ENCODE peak calls at places on chromosomes 13 and 19, in four cellular contexts. K is neuronal stem cell, F is K562, R is Peyer's patch. O is an unnamed sample. For H3K27me3, the result is how much of the 10 kb centered on the place peaks cover.

GRCh38 chr13:51255556-51255955 is 33.4 kb downstream of the FAM124A start:
- DNase-seq in K (no peak), F (no peak), R (no peak), O (peak)

GRCh38 chr19:10461047-10461949 is 41.0 kb downstream of the PDE4A start:
- DNase-seq in K (peak), F (peak), R (peak), O (peak)

GRCh38 chr13:36815069-36815468 is 4.0 kb upstream of the RFXAP start:
- DNase-seq in K (no peak), F (peak), R (no peak), O (no peak)

GRCh38 chr13:35157143-35157755 is 215.2 kb downstream of the NBEA start:
- DNase-seq in K (peak), F (peak), R (no peak), O (peak)

GRCh38 chr13:45328661-45329105 is 12.3 kb downstream of the TPT1 start:
- DNase-seq in K (no peak), F (no peak), R (no peak), O (no peak)

GRCh38 chr19:16915734-16916133 is 26.9 kb downstream of the F2RL3 start:
- DNase-seq in K (no peak), F (no peak), R (no peak), O (no peak)

GRCh38 chr19:31436121-31436776 is 87.0 kb upstream of the TSHZ3 start:
- DNase-seq in K (no peak), F (no peak), R (no peak), O (no peak)

GRCh38 chr13:110442946-110443632 is 118.4 kb downstream of the RAB20 start:
- DNase-seq in K (no peak), F (no peak), R (no peak), O (no peak)

GRCh38 chr19:40584007-40584406 is 7.3 kb downstream of the SHKBP1 start:
- DNase-seq in K (no peak), F (no peak), R (no peak), O (no peak)

DNA sequence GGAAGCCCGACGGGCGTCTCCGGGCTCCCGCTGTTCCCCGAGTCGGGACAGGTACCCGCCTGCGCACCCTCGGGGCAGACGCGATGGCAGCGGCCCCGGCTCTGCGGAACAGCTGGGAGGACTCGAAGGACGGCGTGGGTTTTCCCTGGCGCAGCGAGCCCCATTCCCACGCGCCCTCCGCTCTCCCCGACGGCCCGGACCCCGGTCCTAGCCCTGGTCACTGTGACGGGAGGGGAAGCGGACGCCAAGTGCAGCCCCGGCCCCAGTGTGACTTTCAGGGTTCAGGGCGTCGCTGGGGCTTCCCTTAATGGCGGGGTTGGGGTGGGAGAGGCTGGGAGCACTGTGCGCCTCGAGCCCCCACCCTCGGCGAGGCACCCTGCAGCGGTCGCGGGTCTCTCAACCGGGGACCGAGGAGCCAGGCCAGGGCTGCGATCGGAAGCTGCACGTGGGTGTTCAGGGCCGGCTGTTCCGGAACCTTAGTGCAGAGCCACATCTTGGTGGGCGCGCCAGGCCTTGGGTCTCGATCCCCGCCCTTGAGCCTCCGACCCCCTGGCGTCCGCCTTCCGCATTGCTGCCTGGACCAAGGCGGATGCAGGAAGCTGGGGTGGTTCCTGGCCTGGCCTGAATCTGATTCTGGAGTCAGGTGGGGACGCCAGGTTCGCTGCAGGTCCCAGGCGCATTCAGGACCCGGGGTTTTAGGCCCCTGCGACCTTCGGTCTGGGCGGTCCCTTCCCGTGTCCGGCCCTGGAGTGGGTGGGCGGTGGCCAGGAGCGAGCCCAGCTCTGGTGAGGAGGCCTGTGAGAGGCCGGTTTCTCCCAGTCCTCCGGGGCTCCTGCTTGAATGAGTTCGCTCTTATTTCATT is 3.5 kb downstream of the LGALS7B start:
- DNase-seq in K (no peak), F (no peak), R (peak), O (peak)
- H3K4me3 ChIP-seq in K (no peak), F (no peak), R (peak), O (no peak)

GRCh38 chr13:33798023-33798422 is 19.9 kb upstream of the RFC3 start:
- DNase-seq in K (no peak), F (no peak), R (no peak), O (no peak)
- H3K27me3 ChIP-seq in K (under half), F (under half), R (under half), O (under half)

GRCh38 chr13:60158321-60158801 is 5.4 kb downstream of the DIAPH3 start:
- DNase-seq in K (peak), F (no peak), R (no peak), O (peak)
- H3K4me3 ChIP-seq in K (no peak), F (no peak), R (no peak), O (no peak)

GRCh38 chr19:2986951-2987491 is 9.7 kb downstream of the TLE6 start:
- DNase-seq in K (no peak), F (no peak), R (no peak), O (peak)
- H3K27me3 ChIP-seq in K (under half), F (under half), R (under half), O (under half)

GRCh38 chr19:4582112-4582553 is 22.6 kb upstream of the SEMA6B start:
- DNase-seq in K (no peak), F (no peak), R (no peak), O (no peak)

GRCh38 chr19:4582980-4583842 is 23.7 kb upstream of the SEMA6B start:
- DNase-seq in K (no peak), F (no peak), R (no peak), O (peak)

GRCh38 chr19:4585556-4585955 is 26.1 kb upstream of the SEMA6B start:
- DNase-seq in K (no peak), F (no peak), R (no peak), O (peak)

GRCh38 chr19:4584670-4585460 is 25.4 kb upstream of the SEMA6B start:
- DNase-seq in K (no peak), F (peak), R (no peak), O (peak)

DNA sequence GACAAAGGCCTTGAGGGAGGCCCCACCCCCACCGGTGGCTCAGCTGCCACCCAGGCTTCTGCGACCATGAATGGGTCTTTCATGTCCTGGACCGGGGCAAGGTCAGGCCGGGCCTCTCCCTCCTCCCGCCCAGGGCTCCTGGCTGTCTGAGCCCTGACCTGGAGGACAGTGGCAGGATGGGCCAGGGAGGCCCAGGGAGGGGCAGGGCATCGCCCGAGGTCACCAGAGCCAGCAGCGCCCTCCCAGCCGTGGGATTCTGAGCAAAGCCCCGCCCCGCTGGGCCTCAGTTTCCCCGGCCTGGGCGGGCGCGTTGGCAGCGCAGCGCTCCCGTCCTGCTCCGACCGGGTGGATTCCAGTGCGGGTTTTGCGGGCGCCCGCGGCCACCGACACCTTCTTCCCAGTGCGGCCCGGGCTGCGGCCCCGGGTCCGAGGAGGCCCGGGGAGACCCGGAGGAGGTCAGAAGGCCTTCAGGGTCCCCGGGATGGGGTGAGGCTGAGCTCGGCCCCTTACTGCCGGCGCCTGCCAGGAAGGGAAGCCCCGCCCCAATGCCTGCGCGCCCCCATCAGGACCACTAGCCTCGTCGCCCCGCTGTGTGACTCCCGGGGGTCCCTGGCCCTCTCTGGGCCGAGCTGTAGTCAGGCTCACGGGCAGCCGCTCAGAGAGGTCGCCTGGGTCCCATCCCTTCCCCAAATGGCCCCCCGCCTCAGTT is 24.6 kb upstream of the SEMA6B start:
- DNase-seq in K (peak), F (peak), R (no peak), O (peak)
- H3K4me3 ChIP-seq in K (peak), F (peak), R (no peak), O (peak)

GRCh38 chr13:44184740-44185139 is 188.9 kb upstream of the SERP2 start:
- DNase-seq in K (no peak), F (no peak), R (no peak), O (no peak)

GRCh38 chr13:44181938-44182337 is 191.7 kb upstream of the SERP2 start:
- DNase-seq in K (no peak), F (no peak), R (no peak), O (no peak)

GRCh38 chr13:44176173-44176572 is 197.5 kb upstream of the SERP2 start:
- DNase-seq in K (no peak), F (no peak), R (no peak), O (no peak)

DNA sequence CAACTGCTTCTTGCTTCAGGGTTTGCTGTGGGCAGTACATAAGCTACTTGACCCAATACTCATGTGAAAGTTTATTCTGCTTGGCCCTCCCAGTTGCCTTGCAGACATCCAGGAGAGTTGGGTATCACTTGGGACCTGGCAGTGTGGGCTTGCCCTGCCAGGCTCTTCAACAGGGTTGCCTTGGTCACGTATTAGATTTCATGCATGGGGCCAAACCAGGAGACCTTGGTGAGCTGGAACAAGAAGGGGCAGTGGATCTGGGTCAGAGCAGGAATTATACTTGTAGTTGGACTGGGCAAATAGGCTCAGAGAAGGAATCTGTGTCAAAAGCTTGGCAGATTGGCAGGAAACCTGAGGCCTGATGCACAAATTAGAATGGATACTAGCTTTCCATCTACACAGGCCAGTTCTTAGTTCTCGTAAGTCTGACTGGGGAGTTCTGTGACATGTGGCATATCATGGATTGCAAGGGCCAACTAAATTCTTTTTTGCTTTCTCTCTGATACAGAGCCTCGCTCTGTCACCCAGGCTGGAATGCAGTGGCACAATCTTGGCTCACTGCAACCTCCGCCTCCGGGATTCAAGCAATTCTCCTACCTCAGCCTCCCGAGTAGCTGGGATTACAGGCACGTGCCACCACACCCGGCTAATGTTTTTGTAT is 192.6 kb upstream of the SERP2 start:
- DNase-seq in K (no peak), F (no peak), R (no peak), O (no peak)
- H3K27me3 ChIP-seq in K (under half), F (under half), R (under half), O (under half)

GRCh38 chr13:42274386-42275097 is 2.6 kb downstream of the AKAP11 start:
- DNase-seq in K (no peak), F (no peak), R (no peak), O (no peak)
- H3K4me3 ChIP-seq in K (no peak), F (peak), R (no peak), O (no peak)

GRCh38 chr19:2308114-2308556 is at the start of gene LINGO3:
- DNase-seq in K (no peak), F (peak), R (no peak), O (peak)

GRCh38 chr19:2306971-2307370 is 983 bp downstream of the LINGO3 start:
- DNase-seq in K (no peak), F (no peak), R (no peak), O (peak)

GRCh38 chr19:2305424-2305823 is 2.5 kb downstream of the LINGO3 start:
- DNase-seq in K (no peak), F (no peak), R (no peak), O (peak)

GRCh38 chr19:2307518-2308012 is 389 bp downstream of the LINGO3 start:
- DNase-seq in K (no peak), F (no peak), R (no peak), O (peak)

DNA sequence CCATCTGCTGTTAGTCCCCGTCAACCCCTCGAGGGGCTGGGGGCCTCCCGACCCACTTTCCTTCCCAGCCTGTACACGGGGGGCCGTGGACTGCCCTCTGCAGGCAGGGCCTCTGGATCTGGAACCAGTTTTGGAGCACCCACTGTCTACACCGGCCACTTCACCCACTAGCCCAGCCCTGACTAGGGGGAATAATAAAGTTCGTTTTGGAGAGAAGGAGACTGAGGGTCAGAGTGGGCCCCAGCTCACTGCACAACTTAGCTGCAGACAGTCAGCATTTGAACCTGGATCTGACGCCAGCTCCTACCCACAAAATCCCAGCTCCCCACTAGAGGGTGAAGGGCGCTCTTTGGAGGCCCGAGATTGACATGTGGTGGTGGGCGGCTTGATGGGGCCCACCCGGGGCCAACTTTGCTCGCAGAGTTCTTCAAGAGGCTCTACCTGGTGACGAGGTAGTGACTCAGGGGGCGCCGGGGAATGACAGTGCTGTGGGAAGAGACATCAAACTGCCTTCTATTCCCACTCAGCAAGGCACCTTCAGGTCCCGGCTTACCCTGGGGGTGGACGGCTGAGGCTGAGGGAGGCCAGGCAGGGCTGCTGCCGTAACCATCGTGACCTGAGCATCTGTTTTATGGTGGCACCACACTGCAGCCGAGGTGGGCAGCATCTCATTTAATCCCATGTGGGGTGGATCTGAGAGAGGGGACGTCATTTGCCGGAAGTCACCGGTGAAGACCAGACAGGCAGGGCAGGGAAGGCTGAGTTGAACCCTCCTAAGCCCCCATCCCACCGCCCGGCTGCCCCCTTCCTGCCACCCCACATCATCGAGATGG is 1.8 kb downstream of the LINGO3 start:
- DNase-seq in K (no peak), F (no peak), R (no peak), O (peak)
- H3K27me3 ChIP-seq in K (under half), F (under half), R (under half), O (under half)

GRCh38 chr19:18433039-18433691 is 4.8 kb downstream of the ISYNA1 start:
- DNase-seq in K (no peak), F (peak), R (no peak), O (peak)
- H3K4me3 ChIP-seq in K (no peak), F (peak), R (peak), O (peak)

DNA sequence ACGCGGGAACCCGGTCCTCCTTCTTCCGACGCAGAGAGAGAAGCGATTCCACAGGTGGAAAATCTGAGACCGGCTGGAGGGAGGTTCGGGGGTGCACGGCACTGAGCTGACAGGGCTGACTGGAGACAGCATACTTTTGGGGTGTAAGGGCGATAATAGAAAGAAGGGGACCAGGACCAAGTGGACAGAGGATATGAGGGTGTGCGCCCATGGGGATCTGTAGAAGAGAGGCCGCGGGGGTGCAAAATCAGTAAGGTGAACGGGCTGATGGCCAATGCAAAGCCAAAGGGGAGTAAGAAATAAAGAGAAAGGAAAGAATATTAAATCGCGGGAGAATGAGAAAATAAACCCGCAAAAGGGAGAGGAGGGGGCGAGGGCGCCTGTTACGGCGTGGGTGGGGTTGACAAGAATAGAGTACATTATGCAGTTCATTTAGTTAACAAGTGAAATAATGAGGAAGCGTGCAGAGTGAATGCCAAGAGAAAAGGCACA is 336 bp upstream of the GSX1 start:
- DNase-seq in K (no peak), F (no peak), R (no peak), O (no peak)
- H3K27me3 ChIP-seq in K (half or more), F (under half), R (under half), O (half or more)

O was measured in H7.